ENCODE peak calls at places on chromosome 15, in ten cellular contexts. One of them, this sample, is unnamed.

GRCh38 chr15:50542051-50542450 is 4.4 kb downstream of the USP50 start:
- DNase-seq in RWPE1: no peak
- DNase-seq in psoas muscle: no peak
- DNase-seq in tibial artery: no peak
- DNase-seq in fibroblast of lung: peak
- DNase-seq in WTC11: no peak
- DNase-seq in pancreas: no peak
- DNase-seq in upper lobe of left lung: no peak
- DNase-seq in H9: no peak
- DNase-seq in IMR-90: peak
- DNase-seq in this sample: no peak

GRCh38 chr15:56835598-56836275 is 82.7 kb upstream of the TCF12 start:
- DNase-seq in RWPE1: no peak
- DNase-seq in psoas muscle: no peak
- DNase-seq in tibial artery: no peak
- DNase-seq in fibroblast of lung: no peak
- DNase-seq in WTC11: no peak
- DNase-seq in pancreas: no peak
- DNase-seq in upper lobe of left lung: no peak
- DNase-seq in H9: no peak
- DNase-seq in IMR-90: peak
- DNase-seq in this sample: no peak

GRCh38 chr15:85773249-85773648 is 21.5 kb downstream of the KLHL25 start:
- DNase-seq in RWPE1: no peak
- DNase-seq in psoas muscle: no peak
- DNase-seq in tibial artery: no peak
- DNase-seq in fibroblast of lung: no peak
- DNase-seq in WTC11: no peak
- DNase-seq in pancreas: no peak
- DNase-seq in upper lobe of left lung: peak
- DNase-seq in H9: no peak
- DNase-seq in IMR-90: no peak
- DNase-seq in this sample: no peak

GRCh38 chr15:66040211-66040892 is 171.1 kb downstream of the RAB11A start:
- DNase-seq in RWPE1: no peak
- DNase-seq in psoas muscle: no peak
- DNase-seq in tibial artery: no peak
- DNase-seq in fibroblast of lung: no peak
- DNase-seq in WTC11: no peak
- DNase-seq in pancreas: no peak
- DNase-seq in upper lobe of left lung: no peak
- DNase-seq in H9: no peak
- DNase-seq in IMR-90: no peak
- DNase-seq in this sample: no peak

GRCh38 chr15:80948651-80949292 is 40.8 kb downstream of the MESD start:
- DNase-seq in RWPE1: no peak
- DNase-seq in psoas muscle: no peak
- DNase-seq in tibial artery: peak
- DNase-seq in fibroblast of lung: no peak
- DNase-seq in WTC11: no peak
- DNase-seq in pancreas: no peak
- DNase-seq in upper lobe of left lung: peak
- DNase-seq in H9: no peak
- DNase-seq in IMR-90: no peak
- DNase-seq in this sample: no peak

GRCh38 chr15:50979041-50979440 is 70.6 kb downstream of the AP4E1 start:
- DNase-seq in RWPE1: no peak
- DNase-seq in psoas muscle: no peak
- DNase-seq in tibial artery: no peak
- DNase-seq in fibroblast of lung: no peak
- DNase-seq in WTC11: no peak
- DNase-seq in pancreas: no peak
- DNase-seq in upper lobe of left lung: no peak
- DNase-seq in H9: no peak
- DNase-seq in IMR-90: no peak
- DNase-seq in this sample: no peak

GRCh38 chr15:69412701-69413100 is 1.4 kb upstream of the KIF23 start:
- DNase-seq in RWPE1: no peak
- DNase-seq in psoas muscle: no peak
- DNase-seq in tibial artery: no peak
- DNase-seq in fibroblast of lung: no peak
- DNase-seq in WTC11: no peak
- DNase-seq in pancreas: no peak
- DNase-seq in upper lobe of left lung: no peak
- DNase-seq in H9: no peak
- DNase-seq in IMR-90: no peak
- DNase-seq in this sample: no peak

GRCh38 chr15:56917652-56918045 is 795 bp upstream of the TCF12 start:
- DNase-seq in RWPE1: no peak
- DNase-seq in psoas muscle: no peak
- DNase-seq in tibial artery: no peak
- DNase-seq in fibroblast of lung: no peak
- DNase-seq in WTC11: no peak
- DNase-seq in pancreas: no peak
- DNase-seq in upper lobe of left lung: no peak
- DNase-seq in H9: no peak
- DNase-seq in IMR-90: no peak
- DNase-seq in this sample: no peak

GRCh38 chr15:62554164-62554563 is 389.1 kb upstream of the C2CD4B start:
- DNase-seq in RWPE1: no peak
- DNase-seq in psoas muscle: no peak
- DNase-seq in tibial artery: no peak
- DNase-seq in fibroblast of lung: no peak
- DNase-seq in WTC11: no peak
- DNase-seq in pancreas: no peak
- DNase-seq in upper lobe of left lung: no peak
- DNase-seq in H9: no peak
- DNase-seq in IMR-90: no peak
- DNase-seq in this sample: no peak

GRCh38 chr15:62545392-62546227 is 380.5 kb upstream of the C2CD4B start:
- DNase-seq in RWPE1: no peak
- DNase-seq in psoas muscle: peak
- DNase-seq in tibial artery: peak
- DNase-seq in fibroblast of lung: peak
- DNase-seq in WTC11: no peak
- DNase-seq in pancreas: peak
- DNase-seq in upper lobe of left lung: no peak
- DNase-seq in H9: no peak
- DNase-seq in IMR-90: peak
- DNase-seq in this sample: no peak

GRCh38 chr15:62547584-62547983 is 382.5 kb upstream of the C2CD4B start:
- DNase-seq in RWPE1: no peak
- DNase-seq in psoas muscle: peak
- DNase-seq in tibial artery: peak
- DNase-seq in fibroblast of lung: no peak
- DNase-seq in WTC11: no peak
- DNase-seq in pancreas: no peak
- DNase-seq in upper lobe of left lung: no peak
- DNase-seq in H9: no peak
- DNase-seq in IMR-90: no peak
- DNase-seq in this sample: no peak

GRCh38 chr15:62544446-62544845 is 379.4 kb upstream of the C2CD4B start:
- DNase-seq in RWPE1: no peak
- DNase-seq in psoas muscle: no peak
- DNase-seq in tibial artery: no peak
- DNase-seq in fibroblast of lung: no peak
- DNase-seq in WTC11: no peak
- DNase-seq in pancreas: no peak
- DNase-seq in upper lobe of left lung: no peak
- DNase-seq in H9: no peak
- DNase-seq in IMR-90: no peak
- DNase-seq in this sample: no peak

DNA sequence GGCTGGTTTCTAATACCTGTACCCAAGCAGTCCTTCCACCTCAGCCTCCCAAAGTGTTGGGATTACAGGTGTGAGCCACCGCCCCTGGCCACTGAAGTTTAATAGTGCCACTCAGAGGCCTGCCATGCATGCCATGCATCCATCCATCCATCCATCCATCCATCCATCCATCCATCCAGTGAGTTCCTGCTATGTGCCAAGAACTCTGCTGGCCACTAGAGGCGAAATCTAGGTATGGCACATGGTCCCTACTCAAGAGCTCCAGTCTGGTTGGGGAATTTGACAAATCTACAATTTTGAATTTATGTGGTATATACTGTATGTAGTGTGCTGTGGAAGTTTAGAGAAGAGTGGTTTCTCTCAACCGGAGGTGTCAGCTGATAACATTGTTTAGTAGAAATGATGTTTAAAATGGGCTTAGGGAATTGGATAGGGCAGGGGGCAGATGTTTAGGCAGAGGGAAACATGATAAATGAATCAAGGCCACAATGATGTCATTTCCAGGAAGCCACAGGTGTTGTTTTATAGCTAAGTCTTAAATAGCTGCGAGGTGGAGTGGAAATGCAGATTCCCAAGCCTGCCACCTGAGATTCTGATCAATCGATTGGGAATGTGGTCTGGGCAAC is 384.4 kb upstream of the C2CD4B start:
- DNase-seq in RWPE1: peak
- DNase-seq in psoas muscle: no peak
- DNase-seq in tibial artery: no peak
- DNase-seq in fibroblast of lung: peak
- DNase-seq in WTC11: peak
- DNase-seq in pancreas: no peak
- DNase-seq in upper lobe of left lung: no peak
- DNase-seq in H9: no peak
- DNase-seq in IMR-90: peak
- DNase-seq in this sample: no peak
- TF ChIP-seq CTCF in RWPE1: peak
- TF ChIP-seq CTCF in psoas muscle: peak
- TF ChIP-seq CTCF in tibial artery: no peak
- TF ChIP-seq CTCF in fibroblast of lung: peak
- TF ChIP-seq CTCF in WTC11: peak
- TF ChIP-seq CTCF in pancreas: no peak
- TF ChIP-seq CTCF in upper lobe of left lung: peak
- TF ChIP-seq CTCF in H9: peak
- TF ChIP-seq CTCF in IMR-90: peak
- TF ChIP-seq CTCF in this sample: peak

DNA sequence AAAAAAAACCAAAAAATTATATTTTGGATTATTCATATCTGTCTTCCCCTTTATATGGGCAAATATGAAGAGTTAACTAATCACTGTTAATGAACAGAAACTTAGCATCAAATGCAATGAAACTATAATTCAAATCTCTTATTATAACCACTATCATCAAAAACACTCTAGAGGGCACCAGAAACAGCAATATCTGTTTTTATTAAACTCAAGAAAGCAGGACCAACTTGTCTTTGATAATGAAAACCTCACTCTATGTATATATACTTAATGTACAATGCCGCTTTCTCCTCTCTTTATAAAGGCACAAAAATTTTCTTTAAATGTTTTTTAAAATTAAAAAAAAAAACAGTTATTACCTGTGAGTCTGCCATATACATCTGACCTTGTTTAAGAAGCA is 92.7 kb downstream of the UACA start:
- DNase-seq in RWPE1: peak
- DNase-seq in psoas muscle: no peak
- DNase-seq in tibial artery: no peak
- DNase-seq in fibroblast of lung: peak
- DNase-seq in WTC11: no peak
- DNase-seq in pancreas: no peak
- DNase-seq in upper lobe of left lung: no peak
- DNase-seq in H9: no peak
- DNase-seq in IMR-90: no peak
- DNase-seq in this sample: no peak
- TF ChIP-seq CTCF in RWPE1: peak
- TF ChIP-seq CTCF in psoas muscle: no peak
- TF ChIP-seq CTCF in tibial artery: peak
- TF ChIP-seq CTCF in fibroblast of lung: no peak
- TF ChIP-seq CTCF in WTC11: no peak
- TF ChIP-seq CTCF in pancreas: no peak
- TF ChIP-seq CTCF in upper lobe of left lung: no peak
- TF ChIP-seq CTCF in H9: peak
- TF ChIP-seq CTCF in IMR-90: peak
- TF ChIP-seq CTCF in this sample: no peak

GRCh38 chr15:53389271-53389670 is 370.2 kb downstream of the WDR72 start:
- DNase-seq in RWPE1: no peak
- DNase-seq in psoas muscle: no peak
- DNase-seq in tibial artery: no peak
- DNase-seq in fibroblast of lung: no peak
- DNase-seq in WTC11: no peak
- DNase-seq in pancreas: no peak
- DNase-seq in upper lobe of left lung: no peak
- DNase-seq in H9: no peak
- DNase-seq in IMR-90: no peak
- DNase-seq in this sample: no peak

DNA sequence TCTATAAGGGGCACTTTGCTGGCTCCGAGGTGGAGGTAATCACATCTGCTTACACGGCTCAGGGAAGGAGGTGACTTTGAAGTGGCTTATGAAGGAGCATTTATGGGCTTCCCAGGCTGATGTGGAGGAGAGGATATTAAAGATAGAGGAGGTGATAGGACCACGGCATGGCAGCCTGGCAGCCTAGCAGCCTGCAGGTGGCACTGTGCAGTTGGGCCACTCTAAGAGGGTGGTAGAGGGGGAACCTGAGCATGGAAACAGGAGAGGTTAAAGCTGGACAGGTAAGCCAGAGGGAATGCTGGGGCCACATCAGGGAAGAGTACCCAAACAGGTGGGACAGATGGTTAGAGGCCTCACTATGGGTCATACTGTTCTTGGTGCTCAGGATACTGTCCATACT is 375.0 kb downstream of the WDR72 start:
- DNase-seq in RWPE1: no peak
- DNase-seq in psoas muscle: no peak
- DNase-seq in tibial artery: no peak
- DNase-seq in fibroblast of lung: no peak
- DNase-seq in WTC11: peak
- DNase-seq in pancreas: peak
- DNase-seq in upper lobe of left lung: peak
- DNase-seq in H9: peak
- DNase-seq in IMR-90: no peak
- DNase-seq in this sample: no peak
- TF ChIP-seq CTCF in RWPE1: no peak
- TF ChIP-seq CTCF in psoas muscle: no peak
- TF ChIP-seq CTCF in tibial artery: no peak
- TF ChIP-seq CTCF in fibroblast of lung: no peak
- TF ChIP-seq CTCF in WTC11: peak
- TF ChIP-seq CTCF in pancreas: peak
- TF ChIP-seq CTCF in upper lobe of left lung: peak
- TF ChIP-seq CTCF in H9: peak
- TF ChIP-seq CTCF in IMR-90: no peak
- TF ChIP-seq CTCF in this sample: peak

GRCh38 chr15:67784856-67785430 is 40.4 kb upstream of the SKOR1 start:
- DNase-seq in RWPE1: no peak
- DNase-seq in psoas muscle: no peak
- DNase-seq in tibial artery: no peak
- DNase-seq in fibroblast of lung: no peak
- DNase-seq in WTC11: no peak
- DNase-seq in pancreas: no peak
- DNase-seq in upper lobe of left lung: no peak
- DNase-seq in H9: no peak
- DNase-seq in IMR-90: no peak
- DNase-seq in this sample: no peak

GRCh38 chr15:67781907-67782559 is 43.3 kb upstream of the SKOR1 start:
- DNase-seq in RWPE1: no peak
- DNase-seq in psoas muscle: no peak
- DNase-seq in tibial artery: no peak
- DNase-seq in fibroblast of lung: no peak
- DNase-seq in WTC11: no peak
- DNase-seq in pancreas: no peak
- DNase-seq in upper lobe of left lung: no peak
- DNase-seq in H9: no peak
- DNase-seq in IMR-90: no peak
- DNase-seq in this sample: peak

GRCh38 chr15:67784057-67784781 is 41.1 kb upstream of the SKOR1 start:
- DNase-seq in RWPE1: no peak
- DNase-seq in psoas muscle: no peak
- DNase-seq in tibial artery: no peak
- DNase-seq in fibroblast of lung: no peak
- DNase-seq in WTC11: no peak
- DNase-seq in pancreas: no peak
- DNase-seq in upper lobe of left lung: no peak
- DNase-seq in H9: no peak
- DNase-seq in IMR-90: no peak
- DNase-seq in this sample: no peak

GRCh38 chr15:67782592-67782991 is 42.7 kb upstream of the SKOR1 start:
- DNase-seq in RWPE1: no peak
- DNase-seq in psoas muscle: no peak
- DNase-seq in tibial artery: no peak
- DNase-seq in fibroblast of lung: no peak
- DNase-seq in WTC11: no peak
- DNase-seq in pancreas: no peak
- DNase-seq in upper lobe of left lung: no peak
- DNase-seq in H9: no peak
- DNase-seq in IMR-90: no peak
- DNase-seq in this sample: no peak

GRCh38 chr15:67783303-67783702 is 42.0 kb upstream of the SKOR1 start:
- DNase-seq in RWPE1: no peak
- DNase-seq in psoas muscle: no peak
- DNase-seq in tibial artery: no peak
- DNase-seq in fibroblast of lung: no peak
- DNase-seq in WTC11: no peak
- DNase-seq in pancreas: no peak
- DNase-seq in upper lobe of left lung: no peak
- DNase-seq in H9: no peak
- DNase-seq in IMR-90: no peak
- DNase-seq in this sample: no peak
- TF ChIP-seq CTCF in RWPE1: no peak
- TF ChIP-seq CTCF in psoas muscle: no peak
- TF ChIP-seq CTCF in tibial artery: no peak
- TF ChIP-seq CTCF in fibroblast of lung: no peak
- TF ChIP-seq CTCF in WTC11: no peak
- TF ChIP-seq CTCF in pancreas: no peak
- TF ChIP-seq CTCF in upper lobe of left lung: no peak
- TF ChIP-seq CTCF in H9: no peak
- TF ChIP-seq CTCF in IMR-90: no peak
- TF ChIP-seq CTCF in this sample: no peak

This sample was measured in D721Med.